ENCODE peak calls at places on chromosome 10, in five cellular contexts. B is effector memory CD4-positive, alpha-beta T cell; X is cardiac muscle cell; Z is H9; Y is body of pancreas. W is an unnamed sample.

GRCh38 chr10:130687566-130687965 is 551.4 kb downstream of the GLRX3 start:
- DNase-seq in B (no peak), X (no peak), Z (no peak), Y (no peak), W (no peak)

GRCh38 chr10:132541601-132542011 is 4.0 kb downstream of the INPP5A start:
- DNase-seq in B (no peak), Z (no peak), X (no peak), Y (peak; percentile 13), W (no peak)

GRCh38 chr10:25666276-25666675 is 267.8 kb upstream of the MYO3A start:
- DNase-seq in X (peak; percentile 82), Y (no peak), Z (no peak), B (no peak), W (no peak)

GRCh38 chr10:24310104-24310503 is 101.2 kb downstream of the KIAA1217 start:
- DNase-seq in B (no peak), X (no peak), Z (no peak), Y (no peak), W (no peak)

GRCh38 chr10:79031723-79032122 is 37.0 kb upstream of the ZMIZ1 start:
- DNase-seq in B (no peak), Z (no peak), X (no peak), Y (no peak), W (no peak)

GRCh38 chr10:129952771-129953489 is 11.1 kb downstream of the EBF3 start:
- DNase-seq in Y (no peak), X (peak; percentile 74), Z (no peak), B (no peak), W (no peak)

GRCh38 chr10:45589868-45590267 is 82.7 kb downstream of the ZFAND4 start:
- DNase-seq in X (no peak), B (no peak), Z (no peak), Y (no peak), W (no peak)

GRCh38 chr10:25125151-25125550 is 49.6 kb upstream of the GPR158 start:
- DNase-seq in Z (peak; percentile 59), B (no peak), Y (no peak), X (no peak), W (no peak)

GRCh38 chr10:131842351-131843088 is 58.3 kb upstream of the PPP2R2D start:
- DNase-seq in Z (peak; percentile 25), B (no peak), Y (no peak), X (no peak), W (no peak)

GRCh38 chr10:78462728-78463228 is 429.1 kb downstream of the RPS24 start:
- DNase-seq in Z (peak; percentile 12), X (no peak), B (no peak), Y (no peak), W (no peak)

GRCh38 chr10:86370006-86370585 is 3.5 kb upstream of the GRID1 start:
- DNase-seq in X (no peak), Y (no peak), Z (peak; percentile 9), B (no peak), W (no peak)

GRCh38 chr10:47034511-47035051 is 123.4 kb downstream of the PTPN20 start:
- DNase-seq in B (no peak), Y (peak; percentile 2), X (no peak), Z (no peak), W (no peak)

GRCh38 chr10:110634527-110635209 is 9.5 kb upstream of the RBM20 start:
- DNase-seq in B (no peak), X (no peak), Y (peak; percentile 71), Z (no peak), W (no peak)

GRCh38 chr10:109946680-109947446 is 23.6 kb upstream of the XPNPEP1 start:
- DNase-seq in X (no peak), Z (no peak), Y (no peak), B (no peak), W (no peak)

GRCh38 chr10:91901784-91902677 is 7.3 kb downstream of the FGFBP3 start:
- DNase-seq in Y (no peak), X (peak; percentile 95), Z (no peak), B (no peak), W (no peak)

GRCh38 chr10:113993489-113993932 is 50.2 kb upstream of the ADRB1 start:
- DNase-seq in X (peak; percentile 17), Z (no peak), B (no peak), Y (peak; percentile 23), W (no peak)

GRCh38 chr10:74419491-74420466 is 268.8 kb downstream of the ADK start:
- DNase-seq in Y (no peak), X (peak; percentile 15), Z (no peak), B (no peak), W (no peak)

GRCh38 chr10:132774905-132775863 is 10.8 kb downstream of the NKX6-2 start:
- DNase-seq in B (no peak), Z (peak; percentile 86), Y (peak; percentile 92), X (no peak), W (no peak)

GRCh38 chr10:123150229-123150985 is 2.5 kb downstream of the HMX2 start:
- DNase-seq in B (no peak), X (no peak), Z (no peak), Y (no peak), W (no peak)

GRCh38 chr10:123149162-123149567 is 1.2 kb downstream of the HMX2 start:
- DNase-seq in B (no peak), Z (no peak), Y (no peak), X (no peak), W (no peak)

GRCh38 chr10:123149568-123150228 is 1.8 kb downstream of the HMX2 start:
- DNase-seq in X (peak; percentile 44), B (no peak), Z (peak; percentile 67), Y (peak; percentile 31), W (no peak)

GRCh38 chr10:123153486-123154091 is 613 bp upstream of the BUB3 start:
- DNase-seq in B (no peak), X (no peak), Z (no peak), Y (no peak), W (no peak)

DNA sequence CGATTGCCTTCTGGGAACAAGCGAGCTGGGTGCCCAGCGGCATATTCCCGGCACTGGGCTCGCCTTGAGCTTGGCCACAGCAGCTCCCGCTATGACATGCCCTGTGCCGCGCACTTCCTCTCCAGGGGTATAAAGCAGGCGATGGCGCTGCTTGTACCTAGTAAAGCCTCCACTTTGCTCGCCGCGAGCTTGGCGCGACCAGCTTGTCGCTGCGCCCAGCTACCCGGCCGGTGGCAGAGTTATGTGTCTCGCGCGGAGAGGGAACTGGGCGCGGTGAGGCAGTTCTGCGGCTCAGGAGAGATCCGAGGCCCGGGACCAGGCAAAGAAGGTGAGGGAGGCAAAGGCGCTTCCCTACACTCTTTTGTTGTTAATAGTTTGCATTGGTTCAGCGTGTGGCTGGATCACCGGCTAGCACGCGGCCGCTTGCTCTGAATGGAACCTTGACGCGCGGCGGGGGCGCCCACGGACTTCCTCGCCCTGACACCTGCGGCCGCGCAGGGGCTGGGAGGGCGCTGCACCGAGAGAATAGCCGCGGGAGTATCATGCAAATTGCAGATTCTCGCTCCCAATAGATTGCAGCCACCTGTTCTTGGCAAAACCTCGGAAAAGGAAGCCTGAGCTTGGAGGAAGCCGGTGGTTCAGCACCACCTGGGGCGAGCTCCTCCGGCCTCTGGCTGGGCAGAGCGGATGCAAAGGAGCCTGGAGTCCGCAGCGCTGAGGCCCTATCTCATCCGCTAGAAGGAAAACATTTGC is 3.0 kb upstream of the BUB3 start:
- DNase-seq in Y (peak; percentile 17), X (no peak), Z (peak; percentile 87), B (no peak), W (no peak)
- H3K27me3 ChIP-seq in Y (no peaks in the 10 kb centered on the region), X (peaks cover 74% of the 10 kb centered on the region), Z (peaks cover 35% of the 10 kb centered on the region), B (peaks cover 49% of the 10 kb centered on the region), W (peaks cover 22% of the 10 kb centered on the region)

DNA sequence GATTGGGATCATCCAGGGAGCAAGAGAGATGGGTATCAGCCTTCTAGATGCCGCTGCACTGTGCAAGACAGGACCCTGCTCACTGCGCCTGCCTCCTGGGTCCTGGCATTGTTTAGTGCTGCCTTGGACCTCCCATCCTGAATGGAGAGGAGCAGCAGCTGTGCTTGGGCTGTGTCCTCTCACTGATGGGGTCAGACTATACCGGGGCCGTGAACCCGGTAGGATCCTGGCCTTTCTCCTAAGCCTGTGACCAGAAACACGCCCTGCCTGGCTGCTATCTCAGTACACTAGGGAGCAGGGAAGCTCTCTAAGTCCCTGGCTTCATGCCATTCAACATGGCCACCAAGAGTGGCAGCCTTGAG is 309.4 kb upstream of the ZNF32 start:
- DNase-seq in Y (peak; percentile 37), Z (no peak), B (no peak), X (no peak), W (peak; percentile 15)
- H3K27me3 ChIP-seq in Y (no peaks in the 10 kb centered on the region), Z (no peaks in the 10 kb centered on the region), B (peaks cover 3% of the 10 kb centered on the region), X (no peaks in the 10 kb centered on the region), W (no peaks in the 10 kb centered on the region)

GRCh38 chr10:71968553-71969474 is 4.6 kb downstream of the CHST3 start:
- DNase-seq in Z (no peak), B (no peak), X (peak; percentile 24), Y (no peak), W (no peak)

GRCh38 chr10:71963756-71964668 is at the start of gene CHST3:
- DNase-seq in B (no peak), Z (peak; percentile 55), Y (peak; percentile 53), X (peak; percentile 83), W (peak; percentile 50)

GRCh38 chr10:71965623-71966022 is 1.4 kb downstream of the CHST3 start:
- DNase-seq in B (no peak), Z (no peak), X (no peak), Y (no peak), W (no peak)

GRCh38 chr10:71964669-71965515 is 697 bp downstream of the CHST3 start:
- DNase-seq in Z (peak; percentile 54), X (peak; percentile 81), Y (peak; percentile 44), B (no peak), W (no peak)

DNA sequence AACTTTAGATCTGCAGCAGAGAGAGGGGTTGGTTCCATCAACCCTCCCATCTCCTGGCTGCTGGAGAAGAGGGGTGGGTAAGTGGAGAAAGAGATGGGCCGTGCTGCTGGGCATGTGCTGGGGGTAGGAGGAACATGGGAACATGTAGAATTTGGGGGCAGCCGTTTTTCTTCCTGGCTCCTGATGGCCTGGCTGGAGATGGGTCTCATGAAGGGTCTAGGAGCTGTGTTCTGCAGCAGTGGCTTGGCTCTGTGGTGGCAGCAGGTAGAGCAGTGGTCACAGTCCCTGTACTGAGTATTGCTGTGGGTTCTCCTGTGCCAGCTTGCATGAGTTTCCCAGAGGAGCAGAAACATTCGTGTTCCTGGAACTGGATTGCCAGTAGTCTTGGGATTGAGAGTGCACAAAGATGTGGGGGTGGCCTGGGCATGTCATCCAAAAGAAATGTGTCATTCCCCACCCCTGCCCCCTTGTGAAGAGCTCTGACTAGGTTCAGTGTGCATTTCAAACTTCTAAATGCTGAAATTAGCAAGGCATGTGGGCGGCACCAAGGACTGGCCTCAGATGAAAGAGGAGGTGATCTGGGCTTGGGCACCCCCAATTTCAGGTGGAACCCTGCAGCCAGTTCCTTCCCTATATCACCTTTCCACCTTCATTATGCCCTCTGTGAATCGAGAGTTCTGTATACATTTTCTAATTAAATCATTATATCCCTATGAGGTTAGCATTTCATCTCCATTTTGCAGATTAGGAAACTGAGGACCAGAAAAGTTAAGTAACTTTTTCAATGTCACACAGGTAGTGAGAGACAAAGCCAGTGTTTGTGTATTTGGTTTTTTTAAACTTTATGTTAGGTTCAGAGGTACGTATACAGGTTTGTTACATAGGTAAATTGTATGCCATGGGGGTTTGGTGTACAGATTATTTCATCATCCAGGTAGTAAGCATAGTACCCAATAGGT is 2.1 kb downstream of the CHST3 start:
- DNase-seq in B (no peak), X (peak; percentile 17), Y (no peak), Z (no peak), W (no peak)
- H3K27me3 ChIP-seq in B (peaks cover 8% of the 10 kb centered on the region), X (no peaks in the 10 kb centered on the region), Y (no peaks in the 10 kb centered on the region), Z (no peaks in the 10 kb centered on the region), W (no peaks in the 10 kb centered on the region)

DNA sequence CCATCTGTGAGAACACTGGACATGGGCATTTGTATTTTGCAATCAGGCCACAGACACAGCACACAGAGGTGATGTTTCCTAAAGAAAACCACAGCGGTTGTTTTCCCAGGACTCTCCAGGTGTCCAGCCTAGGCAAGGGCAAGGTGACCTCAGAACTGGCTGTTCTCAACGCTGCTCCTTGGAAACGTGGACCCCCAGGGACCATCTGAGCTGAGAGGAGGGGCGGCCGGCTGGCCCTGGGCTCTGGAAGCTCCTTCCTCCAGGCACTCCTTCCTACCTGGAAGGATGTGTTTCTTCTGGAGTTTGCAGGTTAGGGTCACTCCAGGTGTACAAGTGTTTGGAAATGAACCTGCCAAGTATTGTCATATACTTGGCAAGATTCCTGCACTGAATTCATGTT is 103.1 kb downstream of the ADARB2 start:
- DNase-seq in B (no peak), Z (no peak), X (no peak), Y (no peak), W (no peak)
- H3K27me3 ChIP-seq in B (no peaks in the 10 kb centered on the region), Z (no peaks in the 10 kb centered on the region), X (no peaks in the 10 kb centered on the region), Y (no peaks in the 10 kb centered on the region), W (no peaks in the 10 kb centered on the region)